ENCODE peak calls at places on chromosomes 16 and 17, in eight cellular contexts. Z is right atrium auricular region, F is pancreas, C is GM12878, E is ascending aorta, Y is PC-9, S is endodermal cell, N is adrenal gland. H is an unnamed sample. For H3K4me1, the result is how much of the 10 kb centered on the place peaks cover.

GRCh38 chr17:57672205-57672632 is 72.9 kb downstream of the CCDC182 start:
- DNase-seq in C (no peak), E (no peak), Z (peak), S (no peak), Y (no peak), N (no peak), F (no peak), H (no peak)

GRCh38 chr16:10093564-10093963 is 88.7 kb downstream of the GRIN2A start:
- DNase-seq in Y (no peak), F (no peak), Z (no peak), N (no peak), C (no peak), S (no peak), E (no peak), H (no peak)

GRCh38 chr16:17566656-17567450 is 96.1 kb upstream of the XYLT1 start:
- DNase-seq in C (no peak), S (no peak), E (no peak), Z (no peak), N (no peak), F (no peak), Y (no peak), H (no peak)

GRCh38 chr17:38654411-38655398 is 20.1 kb downstream of the EPOP start:
- DNase-seq in S (peak), F (peak), Y (no peak), E (no peak), Z (no peak), C (peak), N (no peak), H (no peak)

GRCh38 chr16:1290860-1291575 is 18.4 kb upstream of the UBE2I start:
- DNase-seq in S (no peak), E (no peak), Y (peak), N (no peak), Z (no peak), F (no peak), C (no peak), H (no peak)

GRCh38 chr17:43701318-43701743 is 39.6 kb upstream of the MEOX1 start:
- DNase-seq in S (no peak), Z (no peak), Y (no peak), N (no peak), C (peak), F (no peak), E (no peak), H (no peak)

GRCh38 chr17:64315032-64315490 is 52.0 kb upstream of the TEX2 start:
- DNase-seq in E (peak), F (peak), C (no peak), N (peak), S (no peak), Z (peak), Y (no peak), H (peak)

GRCh38 chr16:369275-369865 is 968 bp downstream of the MRPL28 start:
- DNase-seq in S (no peak), N (no peak), E (no peak), C (no peak), F (no peak), Y (no peak), Z (no peak), H (no peak)

GRCh38 chr16:50538411-50539052 is 9.7 kb upstream of the NKD1 start:
- DNase-seq in C (no peak), Y (peak), Z (no peak), F (no peak), E (peak), N (no peak), S (peak), H (no peak)

GRCh38 chr17:3693829-3694231 is 2.1 kb downstream of the P2RX5 start:
- DNase-seq in Y (no peak), N (no peak), C (peak), S (no peak), Z (no peak), E (no peak), F (no peak), H (no peak)

GRCh38 chr17:50533720-50534148 is 1.2 kb downstream of the EPN3 start:
- DNase-seq in N (peak), Y (peak), Z (no peak), S (peak), C (no peak), E (no peak), F (peak), H (no peak)

GRCh38 chr17:72121164-72122001 is 563 bp downstream of the SOX9 start:
- DNase-seq in Z (peak), S (peak), Y (peak), F (peak), N (peak), C (no peak), E (no peak), H (no peak)

GRCh38 chr16:88967800-88968588 is 9.0 kb downstream of the CBFA2T3 start:
- DNase-seq in Y (no peak), E (no peak), F (no peak), N (no peak), S (no peak), Z (no peak), C (peak), H (no peak)

GRCh38 chr17:63966646-63967265 is 6.0 kb downstream of the SCN4A start:
- DNase-seq in F (no peak), E (no peak), S (no peak), Y (no peak), C (peak), N (no peak), Z (no peak), H (no peak)

GRCh38 chr16:68283840-68284595 is 19.7 kb downstream of the SLC7A6 start:
- DNase-seq in E (no peak), S (no peak), N (no peak), F (no peak), C (no peak), Z (no peak), Y (no peak), H (no peak)

GRCh38 chr16:3187798-3188674 is at the start of gene OR1F1:
- DNase-seq in C (no peak), N (no peak), F (no peak), E (no peak), Z (no peak), S (peak), Y (peak), H (no peak)

GRCh38 chr17:17500999-17501605 is 4.9 kb upstream of the RASD1 start:
- DNase-seq in Y (peak), E (no peak), S (peak), C (no peak), N (no peak), Z (no peak), F (peak), H (no peak)

GRCh38 chr17:83199500-83200201 is 120.2 kb downstream of the METRNL start:
- DNase-seq in E (peak), F (no peak), S (no peak), N (peak), C (no peak), Y (peak), Z (no peak), H (peak)

GRCh38 chr16:4511441-4512082 is 27.0 kb downstream of the CDIP1 start:
- DNase-seq in C (no peak), Z (no peak), E (no peak), Y (peak), S (peak), F (peak), N (peak), H (no peak)

GRCh38 chr17:71975331-71975801 is 145.5 kb upstream of the SOX9 start:
- DNase-seq in F (no peak), Y (peak), N (no peak), S (peak), C (no peak), E (peak), Z (peak), H (peak)

GRCh38 chr17:83079766-83080616 is 582 bp downstream of the METRNL start:
- DNase-seq in S (no peak), F (no peak), C (no peak), N (no peak), Y (no peak), E (no peak), Z (no peak), H (no peak)

GRCh38 chr17:44966348-44967025 is 1.6 kb downstream of the C1QL1 start:
- DNase-seq in C (no peak), N (no peak), Z (no peak), F (no peak), Y (no peak), E (no peak), S (peak), H (no peak)

GRCh38 chr17:44969144-44969780 is 1.2 kb upstream of the C1QL1 start:
- DNase-seq in F (no peak), E (no peak), C (no peak), N (no peak), Y (no peak), Z (no peak), S (peak), H (no peak)

GRCh38 chr17:44967026-44967906 is 837 bp downstream of the C1QL1 start:
- DNase-seq in F (no peak), Z (no peak), S (peak), C (no peak), Y (no peak), N (no peak), E (no peak), H (no peak)

GRCh38 chr17:44968225-44969143 is at the start of gene C1QL1:
- DNase-seq in S (peak), E (peak), Y (peak), Z (peak), F (peak), C (no peak), N (peak), H (peak)

DNA sequence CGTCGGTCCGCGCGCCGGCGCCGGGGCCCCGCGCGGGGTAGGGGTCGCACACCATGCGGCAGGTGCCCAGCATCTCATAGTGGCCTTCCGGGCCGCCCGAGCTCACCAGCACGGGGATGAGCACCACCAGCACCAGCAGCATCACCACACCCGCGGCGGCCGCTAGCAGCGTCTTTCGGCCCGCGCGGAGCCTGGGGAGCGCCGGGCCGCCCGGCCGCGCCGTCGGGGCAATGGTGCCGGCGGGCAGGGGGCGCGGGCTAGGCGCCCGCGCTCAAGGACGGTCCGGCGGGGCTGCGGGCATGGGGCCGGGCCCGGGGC is 237 bp downstream of the C1QL1 start:
- DNase-seq in F (no peak), E (no peak), Y (no peak), C (no peak), N (no peak), S (no peak), Z (no peak), H (no peak)
- H3K4me1 ChIP-seq in F (under half), E (under half), Y (under half), C (under half), N (under half), S (under half), Z (under half), H (under half)

GRCh38 chr16:20807822-20808207 is 1.5 kb downstream of the REXO5 start:
- DNase-seq in S (no peak), C (no peak), E (no peak), F (no peak), Z (no peak), Y (no peak), N (no peak), H (no peak)

GRCh38 chr16:20801278-20801677 is 5.0 kb downstream of the ERI2 start:
- DNase-seq in Z (no peak), F (no peak), N (no peak), E (no peak), Y (no peak), S (no peak), C (no peak), H (no peak)

GRCh38 chr16:20803192-20803560 is 3.1 kb downstream of the ERI2 start:
- DNase-seq in N (no peak), C (no peak), Y (no peak), S (no peak), Z (no peak), F (no peak), E (no peak), H (no peak)

GRCh38 chr16:20803561-20804214 is 2.6 kb downstream of the ERI2 start:
- DNase-seq in F (no peak), C (no peak), S (no peak), E (no peak), Y (no peak), N (no peak), Z (no peak), H (no peak)

DNA sequence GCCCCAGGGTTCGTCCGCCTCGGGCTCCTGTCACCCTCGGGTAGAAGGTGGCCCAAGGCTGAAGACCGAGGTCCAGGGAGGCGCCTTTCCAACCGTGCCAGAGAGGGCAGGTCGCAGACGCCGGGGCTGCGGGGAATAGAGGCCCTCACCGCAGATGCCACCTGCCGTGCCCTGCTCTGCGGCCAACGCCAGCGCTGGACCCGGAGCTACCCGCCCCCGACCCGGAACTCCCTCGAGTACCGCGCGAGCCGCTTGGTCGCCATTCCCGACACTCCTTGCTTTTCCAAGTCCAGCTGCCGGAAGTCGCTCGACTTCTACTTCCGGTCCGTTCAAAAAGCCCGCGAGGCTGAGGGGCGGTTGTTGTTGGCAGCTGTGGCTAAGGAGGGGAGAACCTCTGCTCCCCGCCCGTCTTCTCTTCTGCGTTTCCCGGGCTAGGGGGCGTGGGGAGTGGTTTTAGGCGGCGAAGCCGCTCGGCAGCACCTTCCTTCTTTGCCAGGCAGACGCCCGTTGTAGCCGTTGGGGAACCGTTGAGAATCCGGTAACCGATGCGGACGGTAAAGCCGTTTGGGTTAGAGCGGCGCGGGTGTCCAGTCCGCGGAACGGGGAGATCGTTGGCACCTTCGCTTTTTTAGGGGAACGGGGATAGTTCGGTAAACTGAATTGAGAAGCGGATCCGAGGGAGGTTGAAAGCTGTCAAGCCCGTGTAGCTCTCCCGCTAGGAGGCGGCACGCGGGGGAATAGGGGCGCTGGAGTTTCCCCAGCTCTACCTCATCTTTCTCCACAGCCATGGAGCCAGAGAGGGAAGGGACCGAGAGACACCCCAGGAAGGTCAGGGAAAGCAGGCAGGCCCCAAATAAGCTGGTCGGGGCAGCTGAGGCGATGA is at the start of the genes ERI2 and REXO5:
- DNase-seq in S (peak), C (peak), Y (peak), F (peak), E (peak), N (peak), Z (peak), H (peak)
- H3K4me1 ChIP-seq in S (under half), C (under half), Y (under half), F (under half), E (under half), N (under half), Z (under half), H (under half)

DNA sequence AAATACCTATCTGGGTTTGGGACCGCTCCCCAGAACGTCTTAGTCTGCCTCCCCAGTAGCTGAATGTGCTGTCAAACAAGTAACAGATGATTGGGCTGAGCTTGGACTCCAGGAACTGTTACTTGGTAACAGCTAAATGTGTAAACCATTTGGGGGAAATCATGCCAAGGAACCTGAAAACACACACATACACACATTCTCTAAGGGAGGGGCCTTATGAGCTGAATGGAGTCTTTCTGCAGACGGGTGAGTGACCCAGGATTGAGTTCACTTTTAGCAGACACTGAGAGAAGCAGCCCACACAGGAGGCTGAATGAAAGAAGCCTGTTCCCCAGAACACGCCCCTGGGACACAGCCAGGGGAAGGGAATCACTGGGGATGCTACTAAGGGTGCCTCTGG is 1.6 kb downstream of the ACLY start:
- DNase-seq in C (no peak), N (no peak), F (no peak), E (no peak), Z (no peak), Y (no peak), S (no peak), H (no peak)
- H3K4me1 ChIP-seq in C (under half), N (under half), F (under half), E (under half), Z (under half), Y (under half), S (under half), H (under half)

GRCh38 chr16:75111514-75112280 is 4.9 kb downstream of the LDHD start:
- DNase-seq in C (no peak), E (no peak), N (no peak), Y (no peak), F (no peak), S (peak), Z (no peak), H (no peak)
- H3K4me1 ChIP-seq in C (under half), E (under half), N (half or more), Y (under half), F (under half), S (under half), Z (under half), H (under half)

GRCh38 chr17:78900816-78901215 is 2.2 kb downstream of the CEP295NL start:
- DNase-seq in E (no peak), Y (no peak), N (no peak), C (no peak), S (no peak), F (no peak), Z (no peak), H (no peak)

GRCh38 chr17:78904371-78904770 is 1.4 kb upstream of the CEP295NL start:
- DNase-seq in E (no peak), S (no peak), Y (no peak), F (no peak), Z (no peak), N (no peak), C (no peak), H (no peak)

GRCh38 chr17:78905111-78905510 is 2.1 kb upstream of the CEP295NL start:
- DNase-seq in E (no peak), S (no peak), F (no peak), Z (no peak), Y (no peak), C (no peak), N (no peak), H (no peak)

GRCh38 chr17:78901806-78902205 is 1.2 kb downstream of the CEP295NL start:
- DNase-seq in S (no peak), C (no peak), Y (no peak), Z (no peak), F (no peak), E (no peak), N (no peak), H (no peak)

GRCh38 chr17:78903101-78903779 is at the start of gene CEP295NL:
- DNase-seq in N (peak), Y (no peak), S (peak), F (no peak), Z (no peak), C (no peak), E (no peak), H (no peak)
- H3K4me1 ChIP-seq in N (under half), Y (under half), S (under half), F (under half), Z (under half), C (under half), E (under half), H (under half)

GRCh38 chr17:40310882-40311391 is 2.0 kb downstream of the RARA start:
- DNase-seq in Y (peak), F (no peak), N (no peak), C (no peak), E (peak), S (no peak), Z (no peak), H (no peak)
- H3K4me1 ChIP-seq in Y (half or more), F (under half), N (half or more), C (half or more), E (half or more), S (under half), Z (under half), H (half or more)

GRCh38 chr17:1002771-1003555 is 6.0 kb downstream of the TIMM22 start:
- DNase-seq in S (no peak), Y (no peak), F (no peak), C (no peak), E (peak), N (no peak), Z (no peak), H (no peak)

GRCh38 chr17:1003633-1003971 is 6.7 kb downstream of the TIMM22 start:
- DNase-seq in C (no peak), E (no peak), Y (no peak), S (no peak), Z (no peak), F (no peak), N (no peak), H (no peak)

GRCh38 chr17:1005361-1005946 is 8.5 kb downstream of the TIMM22 start:
- DNase-seq in Y (peak), E (peak), F (peak), N (peak), S (no peak), C (no peak), Z (no peak), H (no peak)

GRCh38 chr17:1004769-1005295 is 7.9 kb downstream of the TIMM22 start:
- DNase-seq in S (no peak), N (no peak), E (peak), F (peak), Y (no peak), Z (no peak), C (no peak), H (no peak)

DNA sequence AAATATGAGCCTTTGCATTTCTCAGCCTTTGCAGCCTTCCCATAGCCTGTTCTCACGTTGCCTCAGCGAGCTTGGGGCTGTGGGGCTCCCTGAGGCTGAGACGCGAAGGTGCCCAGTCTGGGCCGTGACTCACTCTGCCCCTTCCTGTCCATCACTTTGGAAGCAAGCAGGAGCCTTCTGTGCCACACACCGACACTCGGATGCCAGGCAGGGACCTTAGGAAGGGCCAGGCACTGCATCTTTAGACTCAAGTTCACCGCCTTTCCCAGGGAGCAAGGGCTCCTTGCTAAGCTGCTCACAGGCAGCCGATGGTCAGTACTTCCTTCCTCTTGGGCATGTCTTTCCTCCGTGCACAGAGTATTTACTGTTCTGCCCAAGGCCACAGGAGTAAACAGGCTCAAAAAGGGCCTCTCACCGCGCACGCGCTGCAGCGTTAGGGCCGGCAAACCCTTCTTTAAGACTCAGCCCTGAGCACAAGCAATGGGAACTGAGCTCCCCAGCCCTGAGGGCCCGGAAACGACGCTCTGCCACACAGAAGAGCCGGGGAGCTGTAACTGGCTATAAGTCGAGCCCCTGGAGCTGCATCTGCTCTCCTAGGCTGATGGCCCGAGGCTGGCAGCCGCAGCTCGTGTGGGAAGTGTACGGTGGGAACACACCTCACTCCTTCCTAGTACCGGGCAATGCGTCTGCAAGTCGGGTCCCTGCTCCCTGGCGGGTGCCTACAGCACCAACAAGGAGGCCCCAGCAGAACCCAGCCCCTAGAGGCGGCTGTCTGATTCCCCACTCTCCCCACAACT is 7.2 kb downstream of the TIMM22 start:
- DNase-seq in E (peak), N (peak), S (no peak), Y (no peak), F (no peak), C (no peak), Z (no peak), H (no peak)
- H3K4me1 ChIP-seq in E (half or more), N (half or more), S (under half), Y (under half), F (under half), C (under half), Z (under half), H (half or more)

GRCh38 chr17:45231481-45232116 is 9.9 kb downstream of the FMNL1 start:
- DNase-seq in F (no peak), Z (no peak), C (no peak), S (peak), E (no peak), N (no peak), Y (no peak), H (no peak)
- H3K4me1 ChIP-seq in F (under half), Z (under half), C (under half), S (under half), E (under half), N (under half), Y (under half), H (under half)